ENCODE peak calls at places on chromosome 13, in seven cellular contexts. B is AG08395; N is stimulated activated CD8-positive, alpha-beta memory T cell treated with anti-CD3 and anti-CD28 coated beads, Interleukin-4, amount 100 ng/mL, for 4 hours; C is EH; R is adrenal gland; K is HFFc6; J is thoracic aorta. D is an unnamed sample.

GRCh38 chr13:23466144-23467002 is 32.9 kb upstream of the SACS start:
- DNase-seq in B (peak; percentile 65), N (peak; percentile 22), C (peak; percentile 84), R (peak; percentile 88), K (peak; percentile 80), J (peak; percentile 11), D (no peak)

GRCh38 chr13:65724261-65724660 is 1505.9 kb downstream of the PCDH9 start:
- DNase-seq in B (peak; percentile 46), N (no peak), C (peak; percentile 64), R (no peak), K (no peak), J (no peak), D (no peak)

GRCh38 chr13:79901336-79901735 is 420.4 kb downstream of the NDFIP2 start:
- DNase-seq in B (no peak), N (no peak), C (peak; percentile 52), R (no peak), K (peak; percentile 5), J (no peak), D (no peak)

GRCh38 chr13:109610517-109610916 is 175.9 kb downstream of the IRS2 start:
- DNase-seq in B (no peak), N (peak; percentile 1), C (peak; percentile 18), R (peak; percentile 58), K (no peak), J (no peak), D (no peak)

GRCh38 chr13:101144808-101145419 is 271.4 kb downstream of the NALCN start:
- DNase-seq in B (peak; percentile 39), N (no peak), C (peak; percentile 66), R (no peak), K (peak; percentile 41), J (no peak), D (no peak)

GRCh38 chr13:36098080-36098479 is 33.1 kb downstream of the DCLK1 start:
- DNase-seq in B (no peak), N (no peak), C (no peak), R (no peak), K (no peak), J (no peak), D (no peak)

GRCh38 chr13:106197506-106197905 is 338.0 kb downstream of the EFNB2 start:
- DNase-seq in B (no peak), N (no peak), C (no peak), R (no peak), K (no peak), J (no peak), D (no peak)

GRCh38 chr13:47499358-47500150 is 501.5 kb downstream of the SUCLA2 start:
- DNase-seq in B (peak; percentile 75), N (no peak), C (peak; percentile 89), R (no peak), K (peak; percentile 86), J (no peak), D (no peak)

GRCh38 chr13:110561335-110562033 is at the start of gene RAB20:
- DNase-seq in B (peak; percentile 78), N (peak; percentile 6), C (peak; percentile 87), R (peak; percentile 93), K (peak; percentile 48), J (peak; percentile 54), D (no peak)

GRCh38 chr13:73870036-73870741 is 264.0 kb downstream of the KLF12 start:
- DNase-seq in B (no peak), N (no peak), C (no peak), R (no peak), K (no peak), J (no peak), D (no peak)

GRCh38 chr13:113407103-113407530 is 43.2 kb upstream of the GRTP1 start:
- DNase-seq in B (no peak), N (no peak), C (no peak), R (no peak), K (no peak), J (no peak), D (no peak)

GRCh38 chr13:25733696-25734435 is 317.9 kb downstream of the SHISA2 start:
- DNase-seq in B (no peak), N (no peak), C (peak; percentile 16), R (no peak), K (no peak), J (no peak), D (no peak)

GRCh38 chr13:108816381-108816780 is 187.0 kb downstream of the MYO16 start:
- DNase-seq in B (no peak), N (no peak), C (no peak), R (no peak), K (no peak), J (no peak), D (no peak)

GRCh38 chr13:44273991-44274810 is 99.4 kb upstream of the SERP2 start:
- DNase-seq in B (peak; percentile 60), N (no peak), C (peak; percentile 65), R (peak; percentile 53), K (peak; percentile 53), J (no peak), D (no peak)

GRCh38 chr13:91470084-91470621 is 71.7 kb downstream of the GPC5 start:
- DNase-seq in B (no peak), N (no peak), C (no peak), R (no peak), K (no peak), J (no peak), D (no peak)

GRCh38 chr13:42883771-42884170 is 102.4 kb downstream of the FAM216B start:
- DNase-seq in B (peak; percentile 76), N (no peak), C (peak; percentile 79), R (peak; percentile 78), K (peak; percentile 42), J (no peak), D (no peak)

GRCh38 chr13:22127277-22128143 is 456.6 kb downstream of the FGF9 start:
- DNase-seq in B (no peak), N (no peak), C (no peak), R (no peak), K (no peak), J (no peak), D (no peak)

GRCh38 chr13:109256866-109257760 is 529.3 kb downstream of the IRS2 start:
- DNase-seq in B (peak; percentile 87), N (no peak), C (peak; percentile 98), R (peak; percentile 78), K (peak; percentile 95), J (no peak), D (no peak)

GRCh38 chr13:20197361-20197834 is 4.7 kb upstream of the GJB2 start:
- DNase-seq in B (peak; percentile 62), N (no peak), C (peak; percentile 41), R (no peak), K (no peak), J (no peak), D (no peak)

GRCh38 chr13:52892925-52893324 is 44.5 kb upstream of the PCDH8 start:
- DNase-seq in B (no peak), N (no peak), C (no peak), R (no peak), K (no peak), J (no peak), D (no peak)

GRCh38 chr13:39875111-39875510 is 219.6 kb downstream of the COG6 start:
- DNase-seq in B (peak; percentile 30), N (no peak), C (no peak), R (no peak), K (no peak), J (no peak), D (no peak)